ENCODE peak calls at places on chromosomes 13 and 19, in six cellular contexts. One of them, this sample, is unnamed.

GRCh38 chr13:38366954-38367645 is 17.4 kb downstream of the UFM1 start:
- DNase-seq in left ventricle myocardium inferior: no peak
- DNase-seq in heart right ventricle: no peak
- DNase-seq in ovary: no peak
- DNase-seq in cardiac fibroblast: peak; percentile 5
- DNase-seq in pancreas: no peak
- DNase-seq in this sample: peak; percentile 22

GRCh38 chr19:47186337-47187022 is 44.5 kb downstream of the BBC3 start:
- DNase-seq in left ventricle myocardium inferior: no peak
- DNase-seq in heart right ventricle: no peak
- DNase-seq in ovary: no peak
- DNase-seq in cardiac fibroblast: no peak
- DNase-seq in pancreas: no peak
- DNase-seq in this sample: no peak

GRCh38 chr19:37902668-37903067 is 3.7 kb downstream of the WDR87 start:
- DNase-seq in left ventricle myocardium inferior: peak; percentile 66
- DNase-seq in heart right ventricle: peak; percentile 65
- DNase-seq in ovary: peak; percentile 46
- DNase-seq in cardiac fibroblast: peak; percentile 79
- DNase-seq in pancreas: peak; percentile 85
- DNase-seq in this sample: peak; percentile 80

GRCh38 chr19:35868172-35868822 is at the start of gene APLP1:
- DNase-seq in left ventricle myocardium inferior: peak; percentile 74
- DNase-seq in heart right ventricle: peak; percentile 81
- DNase-seq in ovary: peak; percentile 49
- DNase-seq in cardiac fibroblast: peak; percentile 47
- DNase-seq in pancreas: peak; percentile 91
- DNase-seq in this sample: peak; percentile 27

GRCh38 chr13:30585748-30586262 is 31.9 kb upstream of the USPL1 start:
- DNase-seq in left ventricle myocardium inferior: no peak
- DNase-seq in heart right ventricle: no peak
- DNase-seq in ovary: no peak
- DNase-seq in cardiac fibroblast: peak; percentile 69
- DNase-seq in pancreas: no peak
- DNase-seq in this sample: peak; percentile 72

GRCh38 chr13:23817833-23818232 is 71.4 kb downstream of the MIPEP start:
- DNase-seq in left ventricle myocardium inferior: no peak
- DNase-seq in heart right ventricle: no peak
- DNase-seq in ovary: no peak
- DNase-seq in cardiac fibroblast: no peak
- DNase-seq in pancreas: no peak
- DNase-seq in this sample: no peak

GRCh38 chr19:29817316-29817715 is 5.5 kb downstream of the CCNE1 start:
- DNase-seq in left ventricle myocardium inferior: no peak
- DNase-seq in heart right ventricle: no peak
- DNase-seq in ovary: no peak
- DNase-seq in cardiac fibroblast: peak; percentile 14
- DNase-seq in pancreas: no peak
- DNase-seq in this sample: no peak

GRCh38 chr19:55603115-55603514 is 2.3 kb upstream of the ZNF865 start:
- DNase-seq in left ventricle myocardium inferior: no peak
- DNase-seq in heart right ventricle: no peak
- DNase-seq in ovary: peak; percentile 55
- DNase-seq in cardiac fibroblast: no peak
- DNase-seq in pancreas: peak; percentile 48
- DNase-seq in this sample: no peak

GRCh38 chr13:72290962-72291681 is 424.1 kb upstream of the DACH1 start:
- DNase-seq in left ventricle myocardium inferior: no peak
- DNase-seq in heart right ventricle: no peak
- DNase-seq in ovary: no peak
- DNase-seq in cardiac fibroblast: peak; percentile 32
- DNase-seq in pancreas: no peak
- DNase-seq in this sample: peak; percentile 44

GRCh38 chr13:48315981-48316380 is 12.4 kb downstream of the RB1 start:
- DNase-seq in left ventricle myocardium inferior: peak; percentile 15
- DNase-seq in heart right ventricle: peak; percentile 21
- DNase-seq in ovary: no peak
- DNase-seq in cardiac fibroblast: peak; percentile 42
- DNase-seq in pancreas: no peak
- DNase-seq in this sample: no peak

GRCh38 chr19:45584332-45585157 is at the start of gene OPA3:
- DNase-seq in left ventricle myocardium inferior: peak; percentile 100
- DNase-seq in heart right ventricle: peak; percentile 99
- DNase-seq in ovary: peak; percentile 99
- DNase-seq in cardiac fibroblast: peak; percentile 100
- DNase-seq in pancreas: peak; percentile 99
- DNase-seq in this sample: peak; percentile 100

GRCh38 chr19:16876904-16877361 is 11.9 kb upstream of the F2RL3 start:
- DNase-seq in left ventricle myocardium inferior: no peak
- DNase-seq in heart right ventricle: no peak
- DNase-seq in ovary: no peak
- DNase-seq in cardiac fibroblast: peak; percentile 9
- DNase-seq in pancreas: no peak
- DNase-seq in this sample: no peak

GRCh38 chr19:57212109-57212508 is 18.7 kb upstream of the AURKC start:
- DNase-seq in left ventricle myocardium inferior: no peak
- DNase-seq in heart right ventricle: no peak
- DNase-seq in ovary: no peak
- DNase-seq in cardiac fibroblast: no peak
- DNase-seq in pancreas: no peak
- DNase-seq in this sample: no peak

GRCh38 chr13:44971656-44972595 is 17.3 kb downstream of the NUFIP1 start:
- DNase-seq in left ventricle myocardium inferior: no peak
- DNase-seq in heart right ventricle: no peak
- DNase-seq in ovary: no peak
- DNase-seq in cardiac fibroblast: peak; percentile 13
- DNase-seq in pancreas: no peak
- DNase-seq in this sample: peak; percentile 10

GRCh38 chr13:36888645-36889044 is 31.4 kb downstream of the SMAD9 start:
- DNase-seq in left ventricle myocardium inferior: no peak
- DNase-seq in heart right ventricle: no peak
- DNase-seq in ovary: no peak
- DNase-seq in cardiac fibroblast: no peak
- DNase-seq in pancreas: no peak
- DNase-seq in this sample: no peak

GRCh38 chr19:42406111-42406510 is 16.0 kb upstream of the CNFN start:
- DNase-seq in left ventricle myocardium inferior: no peak
- DNase-seq in heart right ventricle: no peak
- DNase-seq in ovary: no peak
- DNase-seq in cardiac fibroblast: no peak
- DNase-seq in pancreas: no peak
- DNase-seq in this sample: no peak

GRCh38 chr13:44272692-44273091 is 100.9 kb upstream of the SERP2 start:
- DNase-seq in left ventricle myocardium inferior: no peak
- DNase-seq in heart right ventricle: no peak
- DNase-seq in ovary: no peak
- DNase-seq in cardiac fibroblast: peak; percentile 51
- DNase-seq in pancreas: no peak
- DNase-seq in this sample: no peak

GRCh38 chr13:111519490-111520170 is 199.2 kb downstream of the TEX29 start:
- DNase-seq in left ventricle myocardium inferior: no peak
- DNase-seq in heart right ventricle: no peak
- DNase-seq in ovary: no peak
- DNase-seq in cardiac fibroblast: no peak
- DNase-seq in pancreas: no peak
- DNase-seq in this sample: no peak

DNA sequence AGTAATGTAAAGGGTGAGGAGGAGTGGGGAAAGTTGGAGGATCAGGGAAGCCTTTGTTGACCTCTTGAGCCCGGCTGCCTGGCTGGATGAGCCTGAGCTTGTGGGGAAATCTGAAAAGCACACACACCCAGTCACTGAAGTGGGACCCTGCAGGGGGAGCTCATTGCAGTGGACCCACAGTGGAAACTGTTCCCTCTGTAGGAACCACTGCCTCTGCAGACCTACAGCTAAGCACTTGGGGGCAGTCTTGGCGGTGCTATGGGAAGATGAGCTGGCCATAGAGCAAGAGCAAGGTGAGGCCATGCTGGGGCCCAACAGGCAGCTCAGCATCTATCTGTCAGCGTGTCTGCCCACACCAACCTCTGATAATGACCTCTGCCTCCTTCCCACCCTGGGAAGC is 294.8 kb downstream of the TSHZ3 start:
- DNase-seq in left ventricle myocardium inferior: peak; percentile 28
- DNase-seq in heart right ventricle: no peak
- DNase-seq in ovary: no peak
- DNase-seq in cardiac fibroblast: peak; percentile 74
- DNase-seq in pancreas: no peak
- DNase-seq in this sample: peak; percentile 75
- TF ChIP-seq CTCF in left ventricle myocardium inferior: peak; percentile 59
- TF ChIP-seq CTCF in heart right ventricle: peak; percentile 35
- TF ChIP-seq CTCF in ovary: no peak
- TF ChIP-seq CTCF in cardiac fibroblast: peak; percentile 71
- TF ChIP-seq CTCF in pancreas: no peak
- TF ChIP-seq CTCF in this sample: peak; percentile 78

GRCh38 chr13:78593129-78593528 is 10.2 kb downstream of the POU4F1 start:
- DNase-seq in left ventricle myocardium inferior: no peak
- DNase-seq in heart right ventricle: no peak
- DNase-seq in ovary: no peak
- DNase-seq in cardiac fibroblast: no peak
- DNase-seq in pancreas: no peak
- DNase-seq in this sample: no peak
- H3K4me3 ChIP-seq in left ventricle myocardium inferior: no peak overlapping the region
- H3K4me3 ChIP-seq in heart right ventricle: no peak overlapping the region
- H3K4me3 ChIP-seq in ovary: no peak overlapping the region
- H3K4me3 ChIP-seq in cardiac fibroblast: no peak overlapping the region
- H3K4me3 ChIP-seq in pancreas: no peak overlapping the region
- H3K4me3 ChIP-seq in this sample: no peak overlapping the region

GRCh38 chr19:49690656-49691242 is at the start of gene CPT1C:
- DNase-seq in left ventricle myocardium inferior: peak; percentile 83
- DNase-seq in heart right ventricle: peak; percentile 82
- DNase-seq in ovary: peak; percentile 85
- DNase-seq in cardiac fibroblast: peak; percentile 78
- DNase-seq in pancreas: peak; percentile 84
- DNase-seq in this sample: peak; percentile 71

GRCh38 chr19:49690073-49690655 is 752 bp upstream of the CPT1C start:
- DNase-seq in left ventricle myocardium inferior: no peak
- DNase-seq in heart right ventricle: no peak
- DNase-seq in ovary: no peak
- DNase-seq in cardiac fibroblast: no peak
- DNase-seq in pancreas: no peak
- DNase-seq in this sample: no peak

GRCh38 chr19:49689133-49690072 is at the start of gene ADM5:
- DNase-seq in left ventricle myocardium inferior: peak; percentile 50
- DNase-seq in heart right ventricle: peak; percentile 54
- DNase-seq in ovary: peak; percentile 64
- DNase-seq in cardiac fibroblast: no peak
- DNase-seq in pancreas: peak; percentile 83
- DNase-seq in this sample: no peak

GRCh38 chr19:49692102-49692599 is 1.2 kb downstream of the CPT1C start:
- DNase-seq in left ventricle myocardium inferior: no peak
- DNase-seq in heart right ventricle: no peak
- DNase-seq in ovary: peak; percentile 42
- DNase-seq in cardiac fibroblast: no peak
- DNase-seq in pancreas: no peak
- DNase-seq in this sample: no peak

DNA sequence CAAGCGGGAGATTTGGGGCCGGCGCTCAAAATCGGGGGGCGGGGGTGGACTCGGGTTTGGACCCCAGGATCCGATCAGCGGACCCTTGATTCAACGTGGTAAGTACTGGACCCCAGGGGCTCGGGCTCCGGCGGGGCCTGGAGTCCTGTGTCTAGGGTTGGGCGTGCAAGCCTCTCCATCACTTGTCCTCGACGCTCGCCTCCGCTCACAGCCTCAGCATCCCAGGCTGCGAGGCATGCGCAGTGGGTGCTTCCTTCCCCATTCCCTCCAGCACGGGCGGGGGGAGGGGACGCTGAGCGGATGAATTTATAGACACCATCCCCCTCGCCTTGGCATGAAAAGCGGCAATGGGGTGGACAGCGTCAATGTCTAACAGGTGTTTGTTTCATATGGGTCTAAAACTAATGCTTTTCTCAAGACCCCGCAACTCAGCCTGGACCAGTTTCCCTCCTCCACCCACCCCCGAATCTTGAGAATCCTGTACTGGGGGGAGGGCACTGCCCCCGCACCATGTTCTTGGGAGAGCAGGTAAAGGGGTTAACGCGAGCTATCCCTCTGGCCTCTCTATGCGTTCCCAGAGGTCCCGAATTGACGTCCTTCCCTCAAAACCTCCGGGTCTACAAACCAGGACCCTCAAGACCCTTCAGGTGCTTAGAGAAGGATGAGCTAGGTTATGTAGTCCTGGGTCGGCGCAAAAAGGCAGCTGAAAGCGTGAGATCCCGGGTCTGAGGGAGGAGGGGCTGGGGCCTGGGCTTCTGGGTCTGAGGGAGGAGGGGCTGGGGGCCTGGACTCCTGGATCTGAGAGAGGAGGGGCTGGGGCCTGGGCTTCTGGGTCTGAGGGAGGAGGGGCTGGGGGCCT is 556 bp downstream of the CPT1C start:
- DNase-seq in left ventricle myocardium inferior: peak; percentile 68
- DNase-seq in heart right ventricle: peak; percentile 64
- DNase-seq in ovary: peak; percentile 74
- DNase-seq in cardiac fibroblast: peak; percentile 79
- DNase-seq in pancreas: peak; percentile 56
- DNase-seq in this sample: peak; percentile 75
- TF ChIP-seq CTCF in left ventricle myocardium inferior: no peak
- TF ChIP-seq CTCF in heart right ventricle: no peak
- TF ChIP-seq CTCF in ovary: no peak
- TF ChIP-seq CTCF in cardiac fibroblast: no peak
- TF ChIP-seq CTCF in pancreas: no peak
- TF ChIP-seq CTCF in this sample: no peak

DNA sequence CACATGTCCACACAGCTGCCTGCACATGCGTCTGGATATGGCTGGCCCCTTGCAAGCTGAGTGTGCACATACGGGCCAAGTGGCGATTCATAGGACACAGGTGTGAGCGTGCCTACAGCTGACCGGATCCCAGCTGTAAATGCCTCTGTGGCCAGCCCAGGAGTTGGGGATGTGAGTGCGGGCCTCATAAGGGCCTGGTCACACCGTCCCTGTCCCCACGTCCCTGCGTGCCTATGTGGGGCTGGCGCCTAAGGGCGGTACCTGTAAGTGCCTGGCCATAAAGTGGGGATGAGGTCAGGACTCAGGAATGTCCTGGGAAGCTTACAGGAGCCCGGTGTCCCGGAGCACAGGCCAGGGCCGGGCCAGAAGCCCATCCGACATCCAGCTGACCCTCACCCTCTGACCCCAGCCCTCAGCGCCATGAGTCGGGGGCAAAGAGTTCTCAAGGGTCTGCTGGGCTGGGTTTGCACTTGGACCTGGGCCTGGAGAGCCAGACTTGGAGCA is 1.3 kb upstream of the ARHGAP45 start:
- DNase-seq in left ventricle myocardium inferior: no peak
- DNase-seq in heart right ventricle: no peak
- DNase-seq in ovary: peak; percentile 26
- DNase-seq in cardiac fibroblast: no peak
- DNase-seq in pancreas: no peak
- DNase-seq in this sample: no peak
- H3K4me3 ChIP-seq in left ventricle myocardium inferior: no peak overlapping the region
- H3K4me3 ChIP-seq in heart right ventricle: no peak overlapping the region
- H3K4me3 ChIP-seq in ovary: no peak overlapping the region
- H3K4me3 ChIP-seq in cardiac fibroblast: no peak overlapping the region
- H3K4me3 ChIP-seq in pancreas: no peak overlapping the region
- H3K4me3 ChIP-seq in this sample: no peak overlapping the region